ENCODE peak calls at places on chromosome 1, in nine cellular contexts. C, H, X, G, L, N, B, Y and K are unnamed samples.

GRCh38 chr1:39992888-39993287 is 37.9 kb downstream of the MFSD2A start:
- DNase-seq in B (no peak), X (no peak), Y (no peak), C (no peak), L (no peak), N (no peak), G (no peak), H (no peak), K (no peak)

GRCh38 chr1:49294539-49294938 is 517.8 kb upstream of the BEND5 start:
- DNase-seq in N (no peak), X (no peak), H (no peak), L (no peak), B (no peak), G (no peak), C (no peak), Y (no peak), K (no peak)

GRCh38 chr1:168758503-168758902 is 29.5 kb upstream of the DPT start:
- DNase-seq in H (no peak), Y (no peak), N (no peak), X (no peak), C (no peak), B (no peak), G (no peak), L (no peak), K (no peak)

GRCh38 chr1:230236301-230236700 is 169.3 kb downstream of the GALNT2 start:
- DNase-seq in N (no peak), C (no peak), B (no peak), G (no peak), H (no peak), Y (no peak), X (no peak), L (no peak), K (no peak)

GRCh38 chr1:117389284-117389683 is 22.0 kb downstream of the MAN1A2 start:
- DNase-seq in L (no peak), Y (no peak), G (peak), B (no peak), C (no peak), H (no peak), X (no peak), N (no peak), K (no peak)

GRCh38 chr1:175146535-175147213 is 45.9 kb downstream of the KIAA0040 start:
- DNase-seq in Y (peak), H (peak), L (peak), X (peak), C (peak), B (peak), G (peak), N (peak), K (no peak)

GRCh38 chr1:42012852-42013251 is 94.1 kb upstream of the HIVEP3 start:
- DNase-seq in L (no peak), B (no peak), Y (no peak), C (no peak), H (no peak), X (no peak), N (no peak), G (no peak), K (no peak)

GRCh38 chr1:27634166-27634981 is 611 bp downstream of the FGR start:
- DNase-seq in G (no peak), C (no peak), N (peak), H (no peak), X (no peak), Y (peak), L (no peak), B (no peak), K (no peak)

GRCh38 chr1:191671236-191671635 is 487.0 kb upstream of the RGS18 start:
- DNase-seq in G (no peak), H (peak), N (no peak), Y (peak), C (no peak), L (no peak), X (no peak), B (no peak), K (no peak)

GRCh38 chr1:1204425-1204920 is 1.9 kb downstream of the TNFRSF18 start:
- DNase-seq in Y (no peak), N (no peak), X (no peak), H (no peak), B (no peak), L (no peak), G (no peak), C (no peak), K (no peak)

GRCh38 chr1:59520759-59521442 is 224.0 kb downstream of the FGGY start:
- DNase-seq in N (no peak), Y (peak), B (no peak), X (peak), L (no peak), H (peak), G (no peak), C (peak), K (no peak)

GRCh38 chr1:110383311-110383990 is 7.4 kb downstream of the SLC16A4 start:
- DNase-seq in G (no peak), H (peak), N (no peak), L (no peak), C (no peak), Y (no peak), X (no peak), B (no peak), K (no peak)

GRCh38 chr1:58763214-58763613 is 20.6 kb downstream of the JUN start:
- DNase-seq in N (no peak), H (peak), B (no peak), C (no peak), Y (peak), G (no peak), X (peak), L (no peak), K (no peak)

GRCh38 chr1:47569261-47569660 is 131.4 kb downstream of the FOXD2 start:
- DNase-seq in G (no peak), N (no peak), C (no peak), Y (no peak), L (no peak), X (no peak), B (no peak), H (no peak), K (no peak)

GRCh38 chr1:47571161-47571560 is 133.3 kb downstream of the FOXD2 start:
- DNase-seq in L (no peak), X (no peak), B (no peak), H (no peak), G (no peak), N (no peak), C (no peak), Y (no peak), K (no peak)

GRCh38 chr1:47571952-47572351 is 134.1 kb downstream of the FOXD2 start:
- DNase-seq in N (no peak), G (no peak), X (no peak), B (no peak), L (no peak), Y (no peak), C (no peak), H (no peak), K (no peak)

GRCh38 chr1:47568763-47569162 is 130.9 kb downstream of the FOXD2 start:
- DNase-seq in G (no peak), B (no peak), Y (no peak), H (no peak), N (no peak), X (no peak), C (no peak), L (no peak), K (no peak)

DNA sequence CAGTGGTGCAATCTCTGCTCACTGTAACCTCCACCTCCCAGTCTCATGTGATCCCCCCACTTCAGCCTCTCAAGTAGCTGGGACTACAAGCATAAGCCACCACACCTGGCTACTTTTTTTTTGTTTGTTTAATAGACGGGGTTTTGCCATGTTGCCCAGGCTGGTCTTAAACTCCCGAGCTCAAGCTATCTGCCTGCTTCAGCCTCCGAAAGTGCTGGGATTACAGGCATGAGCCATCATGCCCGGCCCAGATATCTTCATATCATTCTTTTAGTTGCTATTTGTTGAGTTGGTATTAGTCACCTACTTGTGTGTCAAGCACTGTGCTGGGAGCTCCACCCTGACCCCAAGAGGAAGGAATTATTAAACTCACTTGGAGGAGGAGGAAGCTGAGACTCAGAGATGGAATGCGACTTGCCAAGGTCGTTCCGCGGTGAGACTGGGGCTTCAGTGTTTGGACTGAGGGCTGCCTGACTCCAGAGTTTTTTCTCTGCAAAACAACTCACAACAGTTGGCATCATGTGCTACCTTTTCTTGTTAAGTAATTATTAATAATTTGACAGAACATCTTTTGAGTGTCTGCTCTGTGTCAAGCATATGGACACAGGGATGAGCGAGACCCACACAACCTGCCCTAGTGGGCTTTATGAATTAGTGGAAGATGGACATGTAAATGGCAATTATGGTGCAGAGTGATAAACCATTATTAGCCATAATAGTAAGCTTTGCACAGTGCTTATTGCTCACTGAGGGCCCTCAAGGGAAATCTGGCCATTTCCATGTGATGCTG is 132.0 kb downstream of the FOXD2 start:
- DNase-seq in L (no peak), H (peak), G (peak), X (peak), B (peak), N (no peak), C (no peak), Y (peak), K (peak)
- TF ChIP-seq CTCF in L (no peak), H (peak), G (peak), X (peak), B (peak), N (no peak), C (no peak), Y (peak), K (peak)

DNA sequence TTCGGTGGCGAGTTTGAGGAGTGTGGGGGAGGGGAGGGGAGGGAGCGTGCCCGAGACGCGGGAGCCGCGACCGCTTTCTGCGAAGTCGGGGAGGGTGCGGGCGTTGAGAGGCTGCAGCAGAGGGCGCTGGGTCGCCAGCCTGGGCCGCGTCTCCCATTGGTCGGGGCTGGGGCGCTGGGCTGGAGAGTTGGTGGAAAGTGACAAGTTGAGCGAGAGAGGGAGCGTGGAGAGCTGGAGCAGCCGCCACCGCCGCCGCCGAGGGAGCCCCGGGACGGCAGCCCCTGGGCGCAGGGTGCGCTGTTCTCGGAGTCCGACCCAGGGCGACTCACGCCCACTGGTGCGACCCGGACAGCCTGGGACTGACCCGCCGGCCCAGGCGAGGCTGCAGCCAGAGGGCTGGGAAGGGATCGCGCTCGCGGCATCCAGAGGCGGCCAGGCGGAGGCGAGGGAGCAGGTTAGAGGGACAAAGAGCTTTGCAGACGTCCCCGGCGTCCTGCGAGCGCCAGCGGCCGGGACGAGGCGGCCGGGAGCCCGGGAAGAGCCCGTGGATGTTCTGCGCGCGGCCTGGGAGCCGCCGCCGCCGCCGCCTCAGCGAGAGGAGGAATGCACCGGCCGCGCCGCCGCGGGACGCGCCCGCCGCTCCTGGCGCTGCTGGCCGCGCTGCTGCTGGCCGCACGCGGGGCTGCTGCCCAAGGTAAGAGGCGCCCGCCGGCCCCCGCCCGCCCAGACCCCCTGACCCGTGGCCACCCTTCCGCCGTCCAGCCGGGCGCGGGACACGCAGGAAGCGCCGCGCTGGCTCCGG is at the start of gene ROR1:
- DNase-seq in B (peak), G (peak), X (peak), H (peak), L (peak), N (peak), C (peak), Y (peak), K (peak)
- H3K4me3 ChIP-seq in B (peak), G (peak), X (peak), H (peak), L (peak), N (no peak), C (peak), Y (peak), K (peak)

GRCh38 chr1:13829152-13829769 is 129.3 kb downstream of the PRDM2 start:
- DNase-seq in G (no peak), X (no peak), C (no peak), L (no peak), B (peak), N (no peak), Y (no peak), H (no peak), K (no peak)
- TF ChIP-seq CTCF in G (no peak), X (no peak), C (no peak), L (no peak), B (no peak), N (no peak), Y (no peak), H (no peak), K (no peak)

GRCh38 chr1:154222518-154222917 is 1.8 kb downstream of the UBAP2L start:
- DNase-seq in X (no peak), N (no peak), Y (no peak), B (no peak), L (no peak), C (no peak), H (no peak), G (no peak), K (no peak)
- H3K4me3 ChIP-seq in X (peak), N (peak), Y (peak), B (no peak), L (no peak), C (peak), H (peak), G (no peak), K (peak)

DNA sequence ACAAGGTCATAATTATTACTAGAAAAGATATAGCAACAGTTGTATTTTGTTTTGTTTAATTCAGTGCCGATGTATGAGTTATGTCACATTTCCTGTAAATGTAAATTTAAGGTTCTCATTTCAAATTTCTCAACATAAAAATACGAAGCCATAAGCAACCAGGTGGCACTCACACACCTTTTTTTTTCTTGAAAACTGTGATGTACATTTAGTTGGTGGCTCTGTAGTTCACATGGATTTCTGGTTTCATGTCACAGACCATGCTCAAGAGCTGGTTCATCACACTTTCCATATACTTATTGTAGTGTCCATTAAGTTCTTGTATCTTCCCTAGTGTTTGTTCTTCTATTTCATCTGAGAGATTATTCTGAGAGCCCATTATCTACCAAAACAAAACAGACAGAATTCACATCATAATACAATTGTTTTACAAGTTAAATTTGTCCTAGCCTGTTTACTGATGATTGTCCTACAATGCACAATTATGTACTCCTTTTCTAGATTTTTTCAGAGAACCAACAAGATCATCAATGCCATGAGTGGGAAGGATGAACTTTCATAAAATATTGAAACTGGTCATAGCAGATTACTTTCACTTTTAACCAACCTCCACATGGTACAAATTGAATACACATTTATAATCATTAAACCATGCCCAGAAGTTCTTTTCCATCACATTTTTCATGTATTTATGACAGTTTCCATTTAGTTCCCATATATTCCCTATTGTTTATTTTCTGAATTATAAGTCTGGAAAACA is 17.1 kb downstream of the ATP6V1G3 start:
- DNase-seq in N (peak), C (no peak), H (no peak), L (no peak), Y (no peak), X (no peak), B (no peak), G (no peak), K (no peak)
- TF ChIP-seq CTCF in N (no peak), C (no peak), H (no peak), L (no peak), Y (no peak), X (no peak), B (no peak), G (no peak), K (no peak)

GRCh38 chr1:3470650-3471355 is 16.3 kb downstream of the ARHGEF16 start:
- DNase-seq in L (no peak), N (no peak), X (no peak), H (no peak), B (no peak), C (peak), G (no peak), Y (no peak), K (no peak)

GRCh38 chr1:3471356-3472087 is 17.1 kb downstream of the ARHGEF16 start:
- DNase-seq in G (no peak), X (peak), B (no peak), N (no peak), L (no peak), H (peak), Y (peak), C (no peak), K (no peak)

GRCh38 chr1:3472906-3473305 is 18.4 kb downstream of the ARHGEF16 start:
- DNase-seq in X (no peak), H (no peak), C (no peak), G (no peak), N (no peak), L (no peak), Y (no peak), B (no peak), K (no peak)

GRCh38 chr1:3473381-3473844 is 18.9 kb downstream of the ARHGEF16 start:
- DNase-seq in Y (peak), G (no peak), C (no peak), N (no peak), B (no peak), L (no peak), H (peak), X (peak), K (peak)

GRCh38 chr1:3472088-3472850 is 17.8 kb downstream of the ARHGEF16 start:
- DNase-seq in B (no peak), Y (no peak), L (no peak), C (no peak), H (no peak), N (no peak), X (no peak), G (no peak), K (no peak)
- H3K4me3 ChIP-seq in B (no peak), Y (no peak), L (no peak), C (no peak), H (no peak), N (no peak), X (no peak), G (no peak), K (no peak)

GRCh38 chr1:70411360-70411844 is 334 bp downstream of the CTH start:
- DNase-seq in G (no peak), H (no peak), X (no peak), L (no peak), B (no peak), C (no peak), Y (peak), N (no peak), K (peak)

GRCh38 chr1:70409136-70409535 is 1.9 kb upstream of the CTH start:
- DNase-seq in L (no peak), C (no peak), B (no peak), H (no peak), G (no peak), N (no peak), Y (no peak), X (no peak), K (no peak)

GRCh38 chr1:70405780-70406416 is 5.2 kb upstream of the CTH start:
- DNase-seq in L (no peak), G (no peak), Y (no peak), H (no peak), B (no peak), N (no peak), C (no peak), X (no peak), K (no peak)

GRCh38 chr1:70415882-70416281 is 4.8 kb downstream of the CTH start:
- DNase-seq in L (no peak), N (peak), H (no peak), Y (no peak), G (no peak), C (no peak), X (no peak), B (no peak), K (no peak)

DNA sequence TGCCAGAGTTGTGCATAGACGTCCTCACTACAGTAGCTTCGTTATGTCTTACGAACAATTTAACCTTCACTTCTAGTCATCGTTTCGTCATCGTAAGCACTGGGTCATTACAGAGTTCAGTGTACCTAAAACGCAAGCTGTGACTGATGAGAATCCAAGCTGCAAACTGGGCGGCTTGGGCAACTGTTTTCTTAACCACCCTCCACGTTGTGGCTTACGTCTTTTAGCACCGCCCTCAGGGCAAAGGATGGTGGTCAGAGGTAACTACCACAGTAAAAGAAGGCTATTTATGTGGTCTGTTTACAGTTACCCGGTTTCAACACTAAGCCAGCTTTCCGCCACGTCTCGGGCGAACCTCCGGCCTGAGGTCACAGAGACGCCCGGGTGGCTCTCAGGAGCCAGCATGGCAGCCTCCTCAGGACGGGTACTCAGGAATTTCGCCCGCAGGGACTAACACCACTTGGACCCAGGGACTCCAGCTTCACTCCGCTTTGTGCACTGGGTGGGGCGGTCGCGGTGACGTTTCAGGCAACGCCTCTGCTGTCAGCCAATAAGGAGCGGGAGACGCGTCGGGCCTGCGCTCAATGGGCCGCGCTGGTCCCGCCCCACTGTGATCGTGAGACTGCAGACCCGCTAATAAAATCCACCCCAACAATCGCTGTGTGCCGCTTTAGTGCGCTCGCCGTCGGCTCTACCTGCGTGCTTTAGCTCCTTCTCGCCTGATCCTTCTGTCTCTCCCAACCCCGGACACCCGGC is at the start of gene CTH:
- DNase-seq in H (peak), G (peak), N (peak), C (peak), B (peak), X (peak), L (peak), Y (peak), K (peak)
- TF ChIP-seq CTCF in H (no peak), G (no peak), N (no peak), C (no peak), B (peak), X (no peak), L (no peak), Y (no peak), K (no peak)